ENCODE peak calls at places on chromosome 17, in ten cellular contexts. C is astrocyte of the cerebellum, E is uterus, N is left lung, T is cardiac muscle cell, K is left ventricle myocardium inferior, B is astrocyte of the spinal cord, Y is Panc1, U is OCI-LY7, X is fibroblast of mammary gland. M is an unnamed sample.

GRCh38 chr17:56930739-56931337 is 17.0 kb upstream of the TRIM25 start:
- DNase-seq in C (no peak), E (no peak), N (no peak), T (no peak), K (no peak), B (no peak), Y (no peak), U (no peak), X (no peak), M (no peak)

GRCh38 chr17:50425682-50426471 is at the start of gene ACSF2:
- DNase-seq in C (no peak), E (peak), N (peak), T (peak), K (peak), B (peak), Y (no peak), U (peak), X (peak), M (peak)

GRCh38 chr17:78544876-78545755 is 32.1 kb downstream of the DNAH17 start:
- DNase-seq in C (no peak), E (no peak), N (no peak), T (no peak), K (no peak), B (no peak), Y (no peak), U (no peak), X (no peak), M (no peak)

GRCh38 chr17:79658811-79659207 is 48.0 kb upstream of the RBFOX3 start:
- DNase-seq in C (no peak), E (no peak), N (no peak), T (peak), K (no peak), B (no peak), Y (no peak), U (peak), X (peak), M (peak)

GRCh38 chr17:15494821-15495220 is 27.4 kb upstream of the CDRT4 start:
- DNase-seq in C (no peak), E (peak), N (no peak), T (no peak), K (no peak), B (no peak), Y (no peak), U (no peak), X (no peak), M (no peak)

GRCh38 chr17:58352843-58353719 is 1.1 kb upstream of the SUPT4H1 start:
- DNase-seq in C (peak), E (peak), N (no peak), T (peak), K (no peak), B (peak), Y (no peak), U (peak), X (peak), M (peak)

GRCh38 chr17:82105882-82106696 is 8.1 kb upstream of the FASN start:
- DNase-seq in C (no peak), E (peak), N (peak), T (peak), K (no peak), B (peak), Y (no peak), U (peak), X (no peak), M (peak)

GRCh38 chr17:41538565-41538991 is 10.5 kb upstream of the KRT19 start:
- DNase-seq in C (no peak), E (no peak), N (no peak), T (no peak), K (no peak), B (no peak), Y (no peak), U (no peak), X (no peak), M (peak)

GRCh38 chr17:44374306-44375195 is 10.9 kb upstream of the FAM171A2 start:
- DNase-seq in C (no peak), E (no peak), N (peak), T (no peak), K (no peak), B (no peak), Y (no peak), U (no peak), X (no peak), M (no peak)

GRCh38 chr17:12231027-12231682 is 210.5 kb downstream of the MAP2K4 start:
- DNase-seq in C (no peak), E (no peak), N (no peak), T (no peak), K (no peak), B (no peak), Y (no peak), U (no peak), X (peak), M (peak)

GRCh38 chr17:48456584-48456983 is 26.6 kb upstream of the SKAP1 start:
- DNase-seq in C (no peak), E (no peak), N (no peak), T (peak), K (no peak), B (no peak), Y (no peak), U (no peak), X (no peak), M (no peak)

GRCh38 chr17:73496232-73496631 is 148.0 kb downstream of the SDK2 start:
- DNase-seq in C (no peak), E (no peak), N (no peak), T (no peak), K (no peak), B (no peak), Y (no peak), U (no peak), X (no peak), M (no peak)

GRCh38 chr17:5413682-5414081 is 5.8 kb downstream of the NUP88 start:
- DNase-seq in C (peak), E (no peak), N (no peak), T (no peak), K (no peak), B (peak), Y (peak), U (no peak), X (peak), M (peak)

GRCh38 chr17:2690165-2691068 is 21.1 kb downstream of the CLUH start:
- DNase-seq in C (no peak), E (no peak), N (peak), T (no peak), K (no peak), B (no peak), Y (no peak), U (no peak), X (no peak), M (no peak)

GRCh38 chr17:8225813-8226535 is 15.6 kb upstream of the AURKB start:
- DNase-seq in C (no peak), E (peak), N (no peak), T (peak), K (no peak), B (peak), Y (peak), U (peak), X (peak), M (peak)

GRCh38 chr17:29049541-29050150 is 6.7 kb downstream of the PIPOX start:
- DNase-seq in C (no peak), E (no peak), N (no peak), T (no peak), K (no peak), B (no peak), Y (no peak), U (no peak), X (no peak), M (no peak)

GRCh38 chr17:40871316-40871715 is 4.3 kb upstream of the KRT12 start:
- DNase-seq in C (no peak), E (no peak), N (no peak), T (no peak), K (no peak), B (no peak), Y (no peak), U (no peak), X (no peak), M (no peak)

GRCh38 chr17:21132428-21132827 is 5.7 kb downstream of the DHRS7B start:
- DNase-seq in C (no peak), E (no peak), N (no peak), T (no peak), K (no peak), B (no peak), Y (no peak), U (no peak), X (peak), M (no peak)

GRCh38 chr17:422196-422930 is 69.8 kb upstream of the RPH3AL start:
- DNase-seq in C (no peak), E (no peak), N (no peak), T (no peak), K (no peak), B (no peak), Y (no peak), U (no peak), X (no peak), M (no peak)

GRCh38 chr17:5122586-5123342 is 6.9 kb downstream of the USP6 start:
- DNase-seq in C (no peak), E (peak), N (no peak), T (peak), K (no peak), B (no peak), Y (no peak), U (no peak), X (no peak), M (no peak)

GRCh38 chr17:27808629-27809028 is 8.3 kb upstream of the NOS2 start:
- DNase-seq in C (no peak), E (no peak), N (no peak), T (no peak), K (no peak), B (no peak), Y (no peak), U (no peak), X (no peak), M (no peak)

GRCh38 chr17:27811961-27812360 is 11.6 kb upstream of the NOS2 start:
- DNase-seq in C (no peak), E (no peak), N (no peak), T (no peak), K (no peak), B (no peak), Y (no peak), U (no peak), X (no peak), M (no peak)

GRCh38 chr17:27810211-27810901 is 10.0 kb upstream of the NOS2 start:
- DNase-seq in C (no peak), E (no peak), N (no peak), T (no peak), K (no peak), B (no peak), Y (no peak), U (no peak), X (no peak), M (no peak)

GRCh38 chr17:27809555-27809954 is 9.2 kb upstream of the NOS2 start:
- DNase-seq in C (no peak), E (no peak), N (no peak), T (no peak), K (no peak), B (no peak), Y (no peak), U (no peak), X (no peak), M (no peak)

DNA sequence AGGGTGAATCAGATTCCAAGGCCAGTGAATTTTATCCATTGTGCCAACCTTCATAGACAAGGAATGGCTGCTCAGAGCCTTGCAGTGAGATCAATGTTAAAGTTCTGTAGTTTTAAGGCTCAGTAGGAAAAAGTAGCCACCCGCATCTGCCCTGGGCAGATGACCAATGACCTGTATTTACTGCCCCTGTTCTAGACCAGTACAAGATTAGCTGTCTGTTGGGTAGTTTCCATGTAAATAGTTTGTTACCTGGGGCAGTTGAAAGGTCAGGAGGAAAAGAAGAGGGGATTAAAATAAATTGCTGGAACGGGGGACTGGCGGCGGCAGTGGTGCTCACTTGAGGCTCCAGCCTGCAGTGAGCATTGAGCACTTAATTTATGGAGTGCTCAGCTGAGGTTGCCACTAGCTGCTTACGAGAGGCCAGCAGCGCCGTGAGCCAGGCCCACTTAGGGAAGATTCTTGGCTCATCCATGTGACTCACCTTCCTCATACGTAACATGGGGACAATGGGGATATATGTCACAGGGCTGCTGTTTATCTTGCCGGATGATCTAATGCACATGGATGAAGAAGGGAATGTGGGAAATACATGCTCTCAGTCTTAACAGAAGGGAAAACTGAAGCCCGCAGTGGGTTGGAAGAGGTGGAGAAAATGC is 10.7 kb upstream of the NOS2 start:
- DNase-seq in C (no peak), E (no peak), N (no peak), T (no peak), K (no peak), B (no peak), Y (no peak), U (no peak), X (peak), M (peak)
- TF ChIP-seq CTCF in C (no peak), E (no peak), N (no peak), T (no peak), K (no peak), B (no peak), Y (no peak), U (no peak), X (no peak), M (no peak)

GRCh38 chr17:70137451-70138230 is 31.7 kb upstream of the KCNJ2 start:
- DNase-seq in C (peak), E (peak), N (no peak), T (peak), K (no peak), B (peak), Y (no peak), U (peak), X (peak), M (peak)
- H3K4me3 ChIP-seq in C (peak), E (peak), N (peak), T (no peak), K (peak), B (peak), Y (peak), U (no peak), X (peak), M (peak)

GRCh38 chr17:77429985-77430752 is 289.4 kb downstream of the SEC14L1 start:
- DNase-seq in C (peak), E (peak), N (peak), T (peak), K (peak), B (peak), Y (no peak), U (peak), X (peak), M (peak)
- TF ChIP-seq CTCF in C (peak), E (peak), N (peak), T (peak), K (peak), B (peak), Y (peak), U (peak), X (peak), M (peak)

GRCh38 chr17:81050645-81051625 is 16.0 kb downstream of the BAIAP2 start:
- DNase-seq in C (no peak), E (no peak), N (no peak), T (no peak), K (no peak), B (no peak), Y (no peak), U (no peak), X (no peak), M (no peak)
- H3K4me3 ChIP-seq in C (no peak), E (no peak), N (no peak), T (no peak), K (no peak), B (no peak), Y (peak), U (no peak), X (no peak), M (no peak)

GRCh38 chr17:36118477-36119353 is 15.1 kb downstream of the CCL4 start:
- DNase-seq in C (no peak), E (no peak), N (no peak), T (no peak), K (no peak), B (no peak), Y (no peak), U (no peak), X (no peak), M (no peak)
- TF ChIP-seq CTCF in C (no peak), E (no peak), N (no peak), T (no peak), K (no peak), B (no peak), Y (peak), U (no peak), X (no peak), M (no peak)

GRCh38 chr17:65055280-65055707 is 1.2 kb downstream of the GNA13 start:
- DNase-seq in C (no peak), E (no peak), N (no peak), T (no peak), K (no peak), B (no peak), Y (no peak), U (peak), X (no peak), M (no peak)

GRCh38 chr17:65053354-65053881 is 3.1 kb downstream of the GNA13 start:
- DNase-seq in C (no peak), E (no peak), N (no peak), T (no peak), K (no peak), B (no peak), Y (no peak), U (no peak), X (no peak), M (no peak)

GRCh38 chr17:65055708-65056638 is 567 bp downstream of the GNA13 start:
- DNase-seq in C (peak), E (peak), N (peak), T (peak), K (peak), B (peak), Y (no peak), U (peak), X (peak), M (peak)

GRCh38 chr17:65052585-65052984 is 4.0 kb downstream of the GNA13 start:
- DNase-seq in C (no peak), E (no peak), N (no peak), T (no peak), K (no peak), B (no peak), Y (no peak), U (no peak), X (no peak), M (no peak)

DNA sequence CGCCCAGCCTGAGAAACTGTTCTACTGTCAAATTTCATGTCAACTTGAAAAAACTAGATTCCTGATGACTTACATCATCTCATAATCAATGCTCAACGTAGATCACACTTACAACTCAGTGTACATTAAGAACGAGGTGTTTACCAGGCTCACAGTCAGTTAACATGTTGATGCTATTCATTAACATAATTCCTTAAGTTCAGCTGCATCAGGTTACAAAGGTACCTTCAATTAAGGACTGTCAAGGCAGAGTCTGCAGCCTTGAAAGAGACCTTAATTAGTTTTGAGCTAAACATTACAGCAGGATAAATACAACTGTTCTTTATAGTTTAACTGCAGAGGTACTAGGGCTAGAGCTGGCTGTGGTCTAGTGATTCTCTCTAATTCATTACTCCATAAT is 1.9 kb downstream of the GNA13 start:
- DNase-seq in C (no peak), E (no peak), N (no peak), T (no peak), K (no peak), B (no peak), Y (no peak), U (no peak), X (no peak), M (no peak)
- H3K4me3 ChIP-seq in C (peak), E (peak), N (peak), T (peak), K (peak), B (peak), Y (peak), U (peak), X (peak), M (peak)